ENCODE peak calls at places on chromosomes 13 and 19, in seven cellular contexts. E is endothelial cell of umbilical vein, B is IMR-90, Y is adipocyte, Z is PC-3, A is astrocyte, N is H9. P is an unnamed sample. For H3K4me1, the result is how much of the 10 kb centered on the place peaks cover.

GRCh38 chr19:15508035-15508710 is at the start of gene CYP4F22:
- DNase-seq in A (no peak), N (no peak), Z (no peak), E (no peak), B (no peak), Y (peak), P (peak)

GRCh38 chr13:77810430-77810829 is 108.2 kb downstream of the EDNRB start:
- DNase-seq in N (no peak), A (peak), Y (no peak), B (peak), E (peak), Z (peak), P (no peak)

GRCh38 chr19:3409346-3410064 is 43.1 kb downstream of the NFIC start:
- DNase-seq in Z (no peak), B (no peak), E (no peak), N (no peak), Y (no peak), A (no peak), P (no peak)

GRCh38 chr13:40485611-40486517 is 180.6 kb downstream of the FOXO1 start:
- DNase-seq in B (no peak), Z (no peak), N (no peak), E (no peak), Y (no peak), A (no peak), P (no peak)

GRCh38 chr19:44757057-44757734 is 8.7 kb downstream of the BCL3 start:
- DNase-seq in E (no peak), N (no peak), A (peak), B (peak), Z (no peak), Y (no peak), P (peak)

GRCh38 chr13:73740681-73741080 is 393.5 kb downstream of the KLF12 start:
- DNase-seq in A (no peak), E (no peak), B (peak), Z (no peak), N (no peak), Y (peak), P (no peak)

GRCh38 chr13:111480976-111481375 is 160.5 kb downstream of the TEX29 start:
- DNase-seq in Y (no peak), Z (no peak), E (no peak), A (no peak), B (no peak), N (no peak), P (no peak)

GRCh38 chr13:66578305-66578704 is 651.8 kb downstream of the PCDH9 start:
- DNase-seq in Y (no peak), E (no peak), Z (no peak), B (peak), A (peak), N (no peak), P (no peak)

GRCh38 chr19:55385236-55385748 is 440 bp upstream of the RPL28 start:
- DNase-seq in B (peak), Z (peak), E (peak), N (peak), Y (peak), A (peak), P (peak)

GRCh38 chr19:2212861-2213711 is 23.0 kb downstream of the PLEKHJ1 start:
- DNase-seq in Z (no peak), N (no peak), A (no peak), E (no peak), B (no peak), Y (no peak), P (no peak)

GRCh38 chr13:23621316-23621645 is 51.1 kb downstream of the TNFRSF19 start:
- DNase-seq in Y (peak), Z (peak), B (peak), N (no peak), E (no peak), A (peak), P (no peak)

GRCh38 chr13:20713014-20713376 is 9.5 kb downstream of the IL17D start:
- DNase-seq in Z (no peak), E (peak), Y (no peak), B (no peak), N (no peak), A (no peak), P (no peak)

GRCh38 chr19:7916908-7917291 is 2.3 kb downstream of the TGFBR3L start:
- DNase-seq in A (no peak), Y (no peak), N (no peak), B (no peak), E (no peak), Z (no peak), P (no peak)
- H3K9ac ChIP-seq in A (no peak), Y (no peak), N (no peak), B (no peak), E (no peak), Z (peak), P (no peak)

DNA sequence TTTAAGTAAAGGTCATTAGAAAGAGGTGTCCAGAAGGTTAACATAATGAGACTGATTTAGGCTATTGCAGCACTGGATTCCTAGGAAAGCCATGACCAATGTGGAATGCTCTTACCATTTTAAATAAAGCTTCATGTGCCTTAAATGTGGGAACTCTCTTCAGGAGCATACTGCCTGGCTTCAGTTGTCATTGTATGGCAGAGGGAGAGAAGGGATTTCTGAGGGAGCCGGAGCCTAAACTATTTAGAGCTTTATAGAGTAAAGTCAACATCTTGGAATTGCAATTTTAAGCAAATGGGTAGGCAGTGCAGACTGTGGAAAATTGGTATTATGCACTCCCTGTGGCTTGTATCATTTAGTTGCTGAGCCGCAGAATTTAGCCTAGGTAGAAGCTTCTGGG is 2041.4 kb downstream of the PCDH9 start:
- DNase-seq in N (no peak), Z (no peak), Y (peak), A (no peak), B (no peak), E (no peak), P (no peak)
- H3K4me1 ChIP-seq in N (under half), Z (under half), Y (under half), A (under half), B (under half), E (under half), P (under half)

GRCh38 chr19:35609881-35610353 is 2.6 kb upstream of the HAUS5 start:
- DNase-seq in A (no peak), Z (no peak), E (no peak), B (no peak), N (no peak), Y (no peak), P (no peak)
- H3K9ac ChIP-seq in A (no peak), Z (no peak), E (no peak), B (no peak), N (no peak), Y (no peak), P (no peak)

GRCh38 chr19:18851673-18852325 is 20.0 kb downstream of the UPF1 start:
- DNase-seq in Z (no peak), B (no peak), A (no peak), E (no peak), Y (no peak), N (no peak), P (no peak)

GRCh38 chr19:18849838-18850400 is 18.2 kb downstream of the UPF1 start:
- DNase-seq in Y (no peak), B (no peak), A (no peak), Z (no peak), N (no peak), E (no peak), P (no peak)

GRCh38 chr19:18852634-18853033 is 20.9 kb downstream of the UPF1 start:
- DNase-seq in Z (no peak), N (no peak), Y (no peak), E (no peak), A (no peak), B (no peak), P (no peak)

GRCh38 chr19:18848860-18849661 is 17.3 kb downstream of the UPF1 start:
- DNase-seq in A (no peak), N (no peak), Z (no peak), E (peak), B (peak), Y (peak), P (no peak)

DNA sequence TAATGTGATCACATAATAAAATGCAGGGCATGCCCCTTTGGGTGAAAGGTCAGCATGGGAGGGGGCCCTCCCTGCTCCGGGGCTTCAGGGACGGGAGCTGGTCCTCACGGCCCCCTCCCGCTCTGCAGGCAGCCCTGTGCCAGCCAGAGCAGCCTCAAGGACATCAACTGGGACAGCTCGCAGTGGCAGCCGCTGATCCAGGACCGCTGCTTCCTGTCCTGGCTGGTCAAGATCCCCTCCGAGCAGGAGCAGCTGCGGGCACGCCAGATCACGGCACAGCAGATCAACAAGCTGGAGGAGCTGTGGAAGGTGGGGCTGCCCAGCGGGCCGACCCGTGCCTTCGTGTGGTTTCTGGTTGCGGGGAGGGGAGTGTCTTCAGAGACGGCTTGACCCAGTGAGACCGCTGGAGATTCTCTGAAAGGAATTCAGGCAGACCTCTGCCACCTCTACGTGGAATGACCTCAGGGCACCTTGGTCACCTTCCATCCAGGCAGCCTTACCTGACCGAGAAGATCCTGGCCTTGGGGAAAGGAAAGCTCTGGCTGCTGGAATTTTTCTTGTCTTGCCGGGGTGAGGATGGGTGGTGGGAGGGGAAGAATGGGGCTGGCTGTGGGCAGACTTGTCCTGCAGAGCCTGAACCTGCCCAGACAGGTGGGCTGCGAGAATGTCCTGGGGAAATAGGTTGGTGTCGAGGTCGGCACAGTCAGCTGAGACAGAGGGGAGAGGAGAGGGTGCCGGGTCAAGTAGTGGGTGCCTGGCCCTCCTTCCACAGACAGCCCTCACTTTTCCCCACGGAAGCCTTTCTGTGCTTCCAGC is 19.0 kb downstream of the UPF1 start:
- DNase-seq in E (peak), B (no peak), N (no peak), Y (no peak), A (no peak), Z (no peak), P (no peak)
- H3K4me1 ChIP-seq in E (under half), B (under half), N (under half), Y (half or more), A (under half), Z (under half), P (under half)

DNA sequence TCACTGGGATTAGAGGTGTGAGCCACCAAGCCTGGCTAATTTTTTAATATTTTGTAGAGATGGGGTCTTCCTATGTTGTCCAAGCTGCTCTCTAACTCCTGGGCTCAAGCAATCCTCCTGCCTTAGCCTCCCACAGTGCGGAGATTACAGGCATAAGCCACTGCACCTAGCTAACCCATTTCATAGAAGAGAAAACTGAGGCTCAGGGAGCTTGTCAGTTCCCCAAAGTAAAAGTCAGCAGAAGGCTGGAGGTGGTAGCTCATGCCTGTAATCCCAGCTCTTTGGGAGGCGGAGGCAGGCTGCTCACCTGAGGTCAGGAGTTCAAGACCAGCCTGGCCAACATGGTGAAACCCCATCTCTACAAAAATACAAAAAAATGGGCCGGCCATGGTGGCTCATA is 8.8 kb upstream of the HOMER3 start:
- DNase-seq in A (no peak), B (no peak), N (no peak), E (no peak), Y (no peak), Z (no peak), P (no peak)
- H3K9ac ChIP-seq in A (no peak), B (no peak), N (no peak), E (no peak), Y (no peak), Z (no peak), P (no peak)

DNA sequence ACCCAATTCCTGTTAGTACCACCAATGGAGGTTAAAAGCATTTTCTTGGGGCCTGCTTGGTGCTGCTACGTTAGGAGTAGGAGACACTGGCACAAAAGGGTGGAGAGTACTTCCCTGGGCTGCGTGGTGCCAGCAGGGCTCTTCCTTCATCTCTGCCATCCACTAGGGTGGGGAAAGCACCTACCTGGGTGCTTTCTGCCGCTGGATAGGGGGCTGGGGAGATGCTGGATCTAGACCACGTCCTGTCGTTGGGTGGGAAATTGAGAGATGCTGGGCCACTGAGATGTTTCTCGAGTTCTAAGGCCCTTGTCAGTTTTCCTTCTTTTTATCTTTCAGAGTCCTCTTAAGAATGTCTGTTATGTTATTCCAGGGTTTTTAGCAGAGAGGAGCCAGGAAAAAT is 6.7 kb upstream of the FCGBP start:
- DNase-seq in E (no peak), N (no peak), Y (no peak), Z (no peak), B (no peak), A (no peak), P (no peak)
- H3K4me1 ChIP-seq in E (under half), N (under half), Y (under half), Z (under half), B (under half), A (under half), P (under half)

DNA sequence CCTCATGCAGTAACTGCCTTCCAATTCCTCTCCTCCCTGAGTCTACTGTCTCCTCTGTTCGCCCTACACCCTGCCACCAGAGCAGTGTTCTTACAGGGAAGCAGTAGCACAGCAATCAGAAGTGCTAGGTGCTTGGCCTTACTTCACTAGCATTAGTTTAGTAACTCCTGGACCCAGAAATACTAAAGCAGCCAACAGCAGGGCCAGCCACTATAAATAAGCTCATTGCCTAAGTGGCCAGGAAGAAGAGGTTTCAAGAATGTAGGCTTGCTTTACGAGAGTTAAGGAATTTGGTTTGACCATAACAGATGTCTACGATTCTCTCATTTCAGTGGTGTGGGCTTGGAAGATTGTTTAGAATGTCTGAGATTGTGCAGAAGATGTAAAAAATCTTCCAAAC is 103.4 kb downstream of the ZAR1L start:
- DNase-seq in B (peak), E (no peak), Y (peak), N (no peak), Z (no peak), A (peak), P (no peak)
- H3K9ac ChIP-seq in B (peak), E (no peak), Y (peak), N (no peak), Z (no peak), A (peak), P (no peak)

GRCh38 chr19:28553764-28554163 is 659.2 kb downstream of the UQCRFS1 start:
- DNase-seq in N (peak), A (no peak), Y (no peak), E (no peak), Z (no peak), B (no peak), P (peak)
- H3K4me1 ChIP-seq in N (under half), A (under half), Y (under half), E (under half), Z (under half), B (under half), P (under half)

GRCh38 chr19:47600246-47601179 is 8.4 kb upstream of the BICRA start:
- DNase-seq in B (peak), Z (peak), N (peak), A (peak), Y (peak), E (peak), P (peak)

GRCh38 chr19:47598407-47599349 is 10.3 kb upstream of the BICRA start:
- DNase-seq in B (peak), N (peak), Z (peak), Y (peak), A (peak), E (peak), P (peak)

GRCh38 chr19:47603706-47604310 is 5.1 kb upstream of the BICRA start:
- DNase-seq in N (no peak), Z (no peak), Y (no peak), A (no peak), B (no peak), E (no peak), P (no peak)

GRCh38 chr19:47595937-47596336 is 13.0 kb upstream of the BICRA start:
- DNase-seq in B (no peak), E (peak), Z (no peak), A (no peak), Y (no peak), N (no peak), P (no peak)

GRCh38 chr19:47601180-47601904 is 7.6 kb upstream of the BICRA start:
- DNase-seq in Z (peak), Y (no peak), N (no peak), A (no peak), E (no peak), B (no peak), P (peak)
- H3K9ac ChIP-seq in Z (peak), Y (peak), N (no peak), A (peak), E (no peak), B (no peak), P (no peak)